ENCODE peak calls at places on chromosomes 16 and 17, in nine cellular contexts. O is retinal pigment epithelial cell, P is dorsolateral prefrontal cortex, C is AG09309, B is A549, M is upper lobe of right lung, H is transverse colon, W is DND-41, T is fibroblast of pulmonary artery. S is an unnamed sample.
A peak's percentile ranks its signal among the peaks of the same experiment; 100 is the strongest.

GRCh38 chr17:77332034-77332971 is 191.5 kb downstream of the SEC14L1 start:
- DNase-seq in O (no peak), P (no peak), C (no peak), B (no peak), M (peak; percentile 28), H (peak; percentile 26), W (peak; percentile 64), T (no peak), S (no peak)

GRCh38 chr17:76725580-76726230 is 701 bp downstream of the JMJD6 start:
- DNase-seq in O (no peak), P (peak; percentile 68), C (no peak), B (peak; percentile 71), M (peak; percentile 92), H (peak; percentile 85), W (peak; percentile 75), T (peak; percentile 28), S (no peak)

GRCh38 chr17:64369007-64369893 is 21.4 kb downstream of the PECAM1 start:
- DNase-seq in O (no peak), P (no peak), C (no peak), B (no peak), M (peak; percentile 32), H (no peak), W (no peak), T (no peak), S (no peak)

GRCh38 chr16:56620311-56620897 is 5.2 kb upstream of the MT1E start:
- DNase-seq in O (no peak), P (no peak), C (no peak), B (no peak), M (no peak), H (no peak), W (no peak), T (no peak), S (no peak)

GRCh38 chr16:89620406-89620841 is 7.0 kb downstream of the DPEP1 start:
- DNase-seq in O (no peak), P (no peak), C (no peak), B (no peak), M (no peak), H (no peak), W (no peak), T (no peak), S (no peak)

GRCh38 chr16:1772362-1772907 is at the start of gene EME2:
- DNase-seq in O (no peak), P (no peak), C (no peak), B (no peak), M (no peak), H (peak; percentile 58), W (peak; percentile 50), T (no peak), S (no peak)

GRCh38 chr16:57533618-57534336 is 2.6 kb downstream of the CCDC102A start:
- DNase-seq in O (no peak), P (no peak), C (no peak), B (no peak), M (peak; percentile 69), H (no peak), W (peak; percentile 84), T (no peak), S (no peak)

GRCh38 chr16:63188076-63188771 is 1152.0 kb upstream of the CDH8 start:
- DNase-seq in O (no peak), P (no peak), C (no peak), B (no peak), M (no peak), H (no peak), W (no peak), T (no peak), S (no peak)

GRCh38 chr16:19481769-19482168 is 40.1 kb downstream of the GDE1 start:
- DNase-seq in O (no peak), P (no peak), C (no peak), B (no peak), M (no peak), H (no peak), W (no peak), T (no peak), S (no peak)

GRCh38 chr17:6710317-6710716 is 2.9 kb downstream of the SLC13A5 start:
- DNase-seq in O (no peak), P (no peak), C (no peak), B (no peak), M (peak; percentile 11), H (no peak), W (no peak), T (no peak), S (no peak)

GRCh38 chr16:71476457-71476856 is 12.7 kb downstream of the ZNF19 start:
- DNase-seq in O (no peak), P (no peak), C (no peak), B (no peak), M (no peak), H (no peak), W (no peak), T (no peak), S (no peak)

GRCh38 chr16:81654346-81654745 is 124.7 kb upstream of the PLCG2 start:
- DNase-seq in O (no peak), P (no peak), C (no peak), B (no peak), M (no peak), H (no peak), W (no peak), T (no peak), S (no peak)

GRCh38 chr16:58127033-58127556 is 2.1 kb downstream of the CFAP20 start:
- DNase-seq in O (no peak), P (no peak), C (peak; percentile 14), B (no peak), M (no peak), H (no peak), W (no peak), T (peak; percentile 75), S (peak; percentile 44)

GRCh38 chr17:73262676-73263642 is 1.3 kb upstream of the CPSF4L start:
- DNase-seq in O (no peak), P (no peak), C (no peak), B (no peak), M (no peak), H (no peak), W (no peak), T (no peak), S (no peak)

GRCh38 chr16:74698220-74698619 is 2.4 kb downstream of the MLKL start:
- DNase-seq in O (no peak), P (no peak), C (no peak), B (no peak), M (no peak), H (no peak), W (no peak), T (no peak), S (no peak)

GRCh38 chr16:66131156-66131807 is 235.2 kb upstream of the CDH5 start:
- DNase-seq in O (no peak), P (no peak), C (no peak), B (no peak), M (no peak), H (no peak), W (no peak), T (no peak), S (no peak)

GRCh38 chr17:8012996-8013640 is 10.7 kb downstream of the GUCY2D start:
- DNase-seq in O (no peak), P (no peak), C (no peak), B (no peak), M (peak; percentile 57), H (no peak), W (no peak), T (no peak), S (no peak)

GRCh38 chr16:1964046-1964505 is 550 bp downstream of the RPS2 start:
- DNase-seq in O (no peak), P (no peak), C (no peak), B (no peak), M (no peak), H (no peak), W (peak; percentile 42), T (peak; percentile 43), S (no peak)

DNA sequence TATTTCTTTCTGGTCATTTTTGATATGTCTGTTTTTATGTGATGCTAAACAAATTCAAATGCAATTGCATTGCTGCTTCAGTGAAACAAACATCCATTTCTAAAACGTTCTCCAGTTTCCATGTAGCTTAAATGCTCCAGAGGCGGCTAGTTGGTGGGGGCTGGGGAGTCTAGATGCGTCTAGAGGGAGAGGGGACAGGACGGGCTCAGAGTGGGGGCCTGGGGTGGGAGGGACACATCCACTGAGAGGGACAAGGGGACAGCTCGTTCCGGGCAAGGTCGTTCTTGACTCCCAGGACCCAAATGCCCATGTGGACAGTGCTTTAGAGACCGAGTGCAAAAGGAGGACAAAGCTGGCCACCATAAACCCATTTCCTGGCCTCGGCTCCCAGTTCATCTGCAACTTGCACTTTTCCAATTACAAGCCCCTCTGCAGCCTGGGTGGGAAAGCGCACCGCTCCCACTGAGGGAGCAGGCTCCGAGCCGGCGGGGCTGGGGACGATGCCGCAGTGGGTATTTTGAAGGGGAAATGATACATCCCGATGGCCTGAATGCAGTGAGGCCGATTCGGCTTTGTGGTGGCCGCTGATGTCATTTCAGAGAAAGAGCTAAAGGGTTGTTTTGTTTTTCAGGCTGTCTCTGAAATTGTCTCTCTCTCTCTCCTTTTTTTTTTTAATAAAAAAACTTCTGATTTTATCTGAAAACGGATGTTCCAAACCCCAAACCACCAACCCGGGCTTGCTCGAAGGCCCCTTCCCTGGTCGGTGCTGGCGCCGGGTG is 102.5 kb downstream of the FOXL1 start:
- DNase-seq in O (no peak), P (no peak), C (no peak), B (no peak), M (no peak), H (no peak), W (no peak), T (peak; percentile 29), S (no peak)
- TF ChIP-seq CTCF in O (no peak), P (no peak), C (no peak), B (no peak), M (no peak), H (no peak), W (no peak), T (no peak), S (no peak)

GRCh38 chr16:72890587-72890986 is 157.3 kb downstream of the ZFHX3 start:
- DNase-seq in O (no peak), P (no peak), C (no peak), B (no peak), M (no peak), H (no peak), W (no peak), T (no peak), S (no peak)
- H3K4me3 ChIP-seq in O (no peak overlapping the region), P (no peak overlapping the region), C (no peak overlapping the region), B (no peak overlapping the region), M (no peak overlapping the region), H (no peak overlapping the region), W (no peak overlapping the region), T (no peak overlapping the region), S (no peak overlapping the region)

DNA sequence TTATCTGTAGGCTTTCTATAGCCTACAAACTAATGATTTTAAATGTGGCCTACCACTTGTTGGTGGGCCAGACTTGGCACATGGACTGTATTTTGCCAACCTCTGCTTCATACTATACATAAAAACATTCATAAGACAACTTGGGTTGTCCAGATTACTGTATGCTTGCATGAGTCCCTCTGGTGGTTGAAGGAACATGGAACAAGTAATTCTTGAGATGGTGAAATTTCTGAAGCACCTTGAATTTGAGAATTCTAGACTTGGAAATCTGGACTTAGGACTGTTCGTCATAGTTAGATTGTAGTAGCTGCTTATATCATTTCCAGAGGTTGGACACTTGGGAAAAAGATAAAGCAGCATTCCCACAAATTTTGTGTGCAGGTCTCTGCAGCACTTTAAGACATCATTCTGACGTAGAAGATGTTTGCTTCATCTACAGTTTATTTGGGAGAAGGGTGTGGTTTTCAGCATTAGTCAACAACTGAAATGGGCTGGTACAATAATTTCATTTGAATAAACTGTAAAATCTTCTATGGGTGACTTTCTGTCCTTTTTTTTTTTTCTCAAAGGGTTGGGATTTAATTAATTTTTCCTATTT is 31.2 kb downstream of the NFATC3 start:
- DNase-seq in O (no peak), P (no peak), C (peak; percentile 16), B (peak; percentile 29), M (no peak), H (no peak), W (no peak), T (peak; percentile 65), S (no peak)
- TF ChIP-seq CTCF in O (peak; percentile 65), P (peak; percentile 18), C (peak; percentile 64), B (peak; percentile 47), M (peak; percentile 54), H (peak; percentile 43), W (peak; percentile 49), T (peak; percentile 74), S (peak; percentile 57)

GRCh38 chr16:49789617-49790016 is 66.3 kb downstream of the ZNF423 start:
- DNase-seq in O (no peak), P (no peak), C (no peak), B (no peak), M (no peak), H (no peak), W (no peak), T (no peak), S (no peak)
- H3K4me3 ChIP-seq in O (no peak overlapping the region), P (no peak overlapping the region), C (no peak overlapping the region), B (no peak overlapping the region), M (no peak overlapping the region), H (no peak overlapping the region), W (no peak overlapping the region), T (no peak overlapping the region), S (no peak overlapping the region)

S was measured in BJ.